ENCODE peak calls at places on chromosomes 16 and 17, in six cellular contexts. One of them, this sample, is unnamed.

GRCh38 chr16:58411336-58411735 is 19.1 kb downstream of the GINS3 start:
- DNase-seq in mesenchymal stem cell: no peak
- DNase-seq in CD8-positive, alpha-beta memory T cell: no peak
- DNase-seq in CD8-positive, alpha-beta T cell: no peak
- DNase-seq in body of pancreas: no peak
- DNase-seq in left ventricle myocardium inferior: no peak
- DNase-seq in this sample: no peak

GRCh38 chr17:78563189-78564145 is 13.7 kb downstream of the DNAH17 start:
- DNase-seq in mesenchymal stem cell: no peak
- DNase-seq in left ventricle myocardium inferior: peak; percentile 56
- DNase-seq in CD8-positive, alpha-beta memory T cell: no peak
- DNase-seq in CD8-positive, alpha-beta T cell: no peak
- DNase-seq in body of pancreas: peak; percentile 18
- DNase-seq in this sample: no peak

GRCh38 chr16:75074920-75075687 is 41.5 kb downstream of the LDHD start:
- DNase-seq in CD8-positive, alpha-beta memory T cell: peak; percentile 90
- DNase-seq in left ventricle myocardium inferior: no peak
- DNase-seq in mesenchymal stem cell: no peak
- DNase-seq in CD8-positive, alpha-beta T cell: peak; percentile 75
- DNase-seq in body of pancreas: no peak
- DNase-seq in this sample: peak; percentile 86

GRCh38 chr17:6936370-6937028 is 59.4 kb upstream of the ALOX12 start:
- DNase-seq in CD8-positive, alpha-beta memory T cell: peak; percentile 26
- DNase-seq in body of pancreas: no peak
- DNase-seq in mesenchymal stem cell: no peak
- DNase-seq in left ventricle myocardium inferior: no peak
- DNase-seq in CD8-positive, alpha-beta T cell: no peak
- DNase-seq in this sample: peak; percentile 22

GRCh38 chr17:36592316-36592710 is 634 bp downstream of the DHRS11 start:
- DNase-seq in CD8-positive, alpha-beta memory T cell: no peak
- DNase-seq in mesenchymal stem cell: no peak
- DNase-seq in left ventricle myocardium inferior: no peak
- DNase-seq in CD8-positive, alpha-beta T cell: peak; percentile 9
- DNase-seq in body of pancreas: peak; percentile 29
- DNase-seq in this sample: no peak

GRCh38 chr16:50742521-50743150 is 750 bp downstream of the CYLD start:
- DNase-seq in left ventricle myocardium inferior: peak; percentile 29
- DNase-seq in body of pancreas: peak; percentile 39
- DNase-seq in CD8-positive, alpha-beta memory T cell: peak; percentile 71
- DNase-seq in mesenchymal stem cell: peak; percentile 59
- DNase-seq in CD8-positive, alpha-beta T cell: peak; percentile 45
- DNase-seq in this sample: peak; percentile 69

GRCh38 chr17:30920282-30920681 is 1.5 kb upstream of the ADAP2 start:
- DNase-seq in left ventricle myocardium inferior: peak; percentile 26
- DNase-seq in body of pancreas: no peak
- DNase-seq in CD8-positive, alpha-beta memory T cell: no peak
- DNase-seq in mesenchymal stem cell: peak; percentile 80
- DNase-seq in CD8-positive, alpha-beta T cell: no peak
- DNase-seq in this sample: no peak

GRCh38 chr17:69450857-69451410 is 36.4 kb downstream of the MAP2K6 start:
- DNase-seq in mesenchymal stem cell: peak; percentile 20
- DNase-seq in body of pancreas: no peak
- DNase-seq in CD8-positive, alpha-beta T cell: no peak
- DNase-seq in left ventricle myocardium inferior: no peak
- DNase-seq in CD8-positive, alpha-beta memory T cell: no peak
- DNase-seq in this sample: no peak

DNA sequence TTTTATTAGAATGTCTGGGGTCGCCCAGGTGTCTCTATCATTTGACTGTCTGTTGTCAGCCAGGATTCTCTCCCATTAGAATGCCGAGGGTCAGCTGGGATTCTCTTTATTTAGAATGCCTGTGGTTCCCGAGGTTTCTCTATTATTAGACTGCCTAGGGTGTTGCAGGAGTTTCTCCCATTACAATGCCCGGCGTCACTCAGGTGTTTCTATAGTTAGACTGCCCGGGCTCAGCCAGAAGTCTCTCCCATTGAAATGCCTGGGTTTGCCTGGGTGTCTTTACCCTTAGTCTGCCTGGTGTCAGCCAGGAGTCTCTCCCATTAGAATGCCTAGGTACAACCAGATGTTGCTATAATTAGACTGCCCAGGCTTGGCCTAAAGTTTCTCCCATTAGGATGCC is 2252.0 kb downstream of the TP53TG3F start:
- DNase-seq in left ventricle myocardium inferior: no peak
- DNase-seq in CD8-positive, alpha-beta T cell: no peak
- DNase-seq in body of pancreas: no peak
- DNase-seq in mesenchymal stem cell: no peak
- DNase-seq in CD8-positive, alpha-beta memory T cell: no peak
- DNase-seq in this sample: no peak
- H3K9me3 ChIP-seq in left ventricle myocardium inferior: peaks cover 34% of the 10 kb centered on the region
- H3K9me3 ChIP-seq in CD8-positive, alpha-beta T cell: no peaks in the 10 kb centered on the region
- H3K9me3 ChIP-seq in body of pancreas: no peaks in the 10 kb centered on the region
- H3K9me3 ChIP-seq in mesenchymal stem cell: peaks cover 18% of the 10 kb centered on the region
- H3K9me3 ChIP-seq in CD8-positive, alpha-beta memory T cell: no peaks in the 10 kb centered on the region
- H3K9me3 ChIP-seq in this sample: no peaks in the 10 kb centered on the region

DNA sequence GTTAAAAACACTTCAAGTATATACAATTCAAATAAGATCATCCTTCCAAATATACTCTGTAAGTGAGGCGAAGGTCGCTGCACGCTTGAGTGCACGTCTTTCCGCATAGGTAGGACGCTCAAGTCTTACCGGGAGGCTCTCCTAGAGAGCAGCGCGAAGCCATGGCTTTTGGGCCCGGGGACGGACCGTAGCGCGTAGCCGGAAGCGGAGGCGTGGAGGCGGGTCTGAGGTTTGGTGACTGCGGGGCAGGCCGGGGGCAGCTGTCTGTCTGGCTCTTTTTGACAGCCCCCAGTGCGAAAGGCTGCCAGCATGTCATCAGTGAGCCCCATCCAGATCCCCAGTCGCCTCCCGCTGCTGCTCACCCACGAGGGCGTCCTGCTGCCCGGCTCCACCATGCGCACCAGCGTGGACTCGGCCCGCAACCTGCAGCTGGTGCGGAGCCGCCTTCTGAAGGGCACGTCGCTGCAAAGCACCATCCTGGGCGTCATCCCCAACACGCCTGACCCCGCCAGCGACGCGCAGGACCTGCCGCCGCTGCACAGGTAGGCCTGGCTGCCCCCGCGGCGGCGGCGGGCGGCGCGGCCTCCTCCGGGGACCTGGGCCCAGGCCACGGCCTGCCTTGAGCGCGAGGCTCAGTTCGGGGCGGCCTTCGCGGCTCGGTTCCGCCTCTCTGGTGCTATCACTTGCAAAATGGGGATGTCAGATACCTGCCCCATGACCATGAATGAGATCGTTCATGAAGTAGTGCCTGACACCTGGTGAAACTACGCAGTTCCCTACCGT is at the start of gene LONP2:
- DNase-seq in CD8-positive, alpha-beta memory T cell: peak; percentile 90
- DNase-seq in body of pancreas: peak; percentile 92
- DNase-seq in left ventricle myocardium inferior: peak; percentile 91
- DNase-seq in CD8-positive, alpha-beta T cell: peak; percentile 89
- DNase-seq in mesenchymal stem cell: peak; percentile 88
- DNase-seq in this sample: peak; percentile 92
- H3K27ac ChIP-seq in CD8-positive, alpha-beta memory T cell: peak within 1 kb of the TSS; percentile 88
- H3K27ac ChIP-seq in body of pancreas: peak within 1 kb of the TSS; percentile 92
- H3K27ac ChIP-seq in left ventricle myocardium inferior: peak within 1 kb of the TSS; percentile 92
- H3K27ac ChIP-seq in CD8-positive, alpha-beta T cell: peak within 1 kb of the TSS; percentile 75
- H3K27ac ChIP-seq in mesenchymal stem cell: peak within 1 kb of the TSS; percentile 52
- H3K27ac ChIP-seq in this sample: peak within 1 kb of the TSS; percentile 70

DNA sequence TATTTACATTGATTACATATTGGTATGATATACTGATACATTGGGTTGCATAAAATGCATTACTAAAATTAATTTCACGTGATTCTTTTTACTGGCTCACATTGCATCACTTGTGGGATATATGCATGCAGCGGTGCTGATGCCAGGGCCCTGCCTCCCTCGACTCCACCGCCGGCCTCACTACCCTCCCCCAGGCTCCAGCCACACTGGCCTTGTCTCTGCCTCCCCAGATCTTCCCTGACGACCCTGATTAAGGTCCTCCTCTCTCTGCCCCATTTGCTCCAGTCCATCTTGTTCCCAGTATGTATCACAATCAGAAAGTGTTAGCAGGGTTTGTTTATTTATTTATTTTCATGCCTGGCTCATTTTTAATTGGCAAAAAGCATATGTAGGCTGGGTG is 306.8 kb downstream of the FOXL1 start:
- DNase-seq in mesenchymal stem cell: no peak
- DNase-seq in CD8-positive, alpha-beta memory T cell: no peak
- DNase-seq in CD8-positive, alpha-beta T cell: no peak
- DNase-seq in left ventricle myocardium inferior: no peak
- DNase-seq in body of pancreas: no peak
- DNase-seq in this sample: no peak
- H3K4me1 ChIP-seq in mesenchymal stem cell: peaks cover 25% of the 10 kb centered on the region
- H3K4me1 ChIP-seq in CD8-positive, alpha-beta memory T cell: no peaks in the 10 kb centered on the region
- H3K4me1 ChIP-seq in CD8-positive, alpha-beta T cell: no peaks in the 10 kb centered on the region
- H3K4me1 ChIP-seq in left ventricle myocardium inferior: peaks cover 13% of the 10 kb centered on the region
- H3K4me1 ChIP-seq in body of pancreas: no peaks in the 10 kb centered on the region
- H3K4me1 ChIP-seq in this sample: no peaks in the 10 kb centered on the region

GRCh38 chr17:41145261-41145660 is 4.4 kb downstream of the KRTAP4-5 start:
- DNase-seq in left ventricle myocardium inferior: no peak
- DNase-seq in body of pancreas: no peak
- DNase-seq in CD8-positive, alpha-beta T cell: no peak
- DNase-seq in mesenchymal stem cell: no peak
- DNase-seq in CD8-positive, alpha-beta memory T cell: no peak
- DNase-seq in this sample: no peak

GRCh38 chr17:41144846-41145245 is 4.5 kb upstream of the KRTAP4-6 start:
- DNase-seq in mesenchymal stem cell: no peak
- DNase-seq in body of pancreas: no peak
- DNase-seq in CD8-positive, alpha-beta memory T cell: no peak
- DNase-seq in left ventricle myocardium inferior: no peak
- DNase-seq in CD8-positive, alpha-beta T cell: no peak
- DNase-seq in this sample: no peak

GRCh38 chr17:41140360-41141132 is at the start of gene KRTAP4-6:
- DNase-seq in body of pancreas: no peak
- DNase-seq in CD8-positive, alpha-beta memory T cell: no peak
- DNase-seq in mesenchymal stem cell: peak; percentile 9
- DNase-seq in CD8-positive, alpha-beta T cell: no peak
- DNase-seq in left ventricle myocardium inferior: no peak
- DNase-seq in this sample: no peak

GRCh38 chr17:41141361-41141760 is 1.0 kb upstream of the KRTAP4-6 start:
- DNase-seq in left ventricle myocardium inferior: no peak
- DNase-seq in mesenchymal stem cell: no peak
- DNase-seq in CD8-positive, alpha-beta memory T cell: no peak
- DNase-seq in CD8-positive, alpha-beta T cell: no peak
- DNase-seq in body of pancreas: no peak
- DNase-seq in this sample: no peak
- H3K9me3 ChIP-seq in left ventricle myocardium inferior: peaks cover 40% of the 10 kb centered on the region
- H3K9me3 ChIP-seq in mesenchymal stem cell: peaks cover 23% of the 10 kb centered on the region
- H3K9me3 ChIP-seq in CD8-positive, alpha-beta memory T cell: no peaks in the 10 kb centered on the region
- H3K9me3 ChIP-seq in CD8-positive, alpha-beta T cell: no peaks in the 10 kb centered on the region
- H3K9me3 ChIP-seq in body of pancreas: no peaks in the 10 kb centered on the region
- H3K9me3 ChIP-seq in this sample: no peaks in the 10 kb centered on the region